ENCODE peak calls at places on chromosome 11, in seven cellular contexts. G, M, O, Q, P, H and Z are unnamed samples.

GRCh38 chr11:132248585-132248984 is 878.2 kb downstream of the NTM start:
- DNase-seq in G (no peak), M (no peak), O (no peak), Q (no peak), P (no peak), H (no peak), Z (no peak)

GRCh38 chr11:101010899-101011298 is 118.7 kb downstream of the PGR start:
- DNase-seq in G (no peak), M (no peak), O (no peak), Q (no peak), P (no peak), H (no peak), Z (no peak)

GRCh38 chr11:19552100-19552499 is 160.5 kb upstream of the NAV2 start:
- DNase-seq in G (no peak), M (no peak), O (no peak), Q (no peak), P (no peak), H (no peak), Z (no peak)

GRCh38 chr11:27166130-27166529 is 125.5 kb downstream of the BBOX1 start:
- DNase-seq in G (no peak), M (no peak), O (no peak), Q (peak), P (no peak), H (no peak), Z (no peak)

GRCh38 chr11:35247863-35248262 is 108.9 kb downstream of the CD44 start:
- DNase-seq in G (no peak), M (no peak), O (no peak), Q (no peak), P (no peak), H (no peak), Z (no peak)

GRCh38 chr11:120057595-120058581 is 80.0 kb downstream of the TRIM29 start:
- DNase-seq in G (no peak), M (no peak), O (no peak), Q (peak), P (no peak), H (no peak), Z (peak)

GRCh38 chr11:3160252-3161031 is 4.7 kb downstream of the OSBPL5 start:
- DNase-seq in G (no peak), M (no peak), O (peak), Q (peak), P (peak), H (no peak), Z (no peak)

GRCh38 chr11:57459112-57460016 is 964 bp upstream of the RTN4RL2 start:
- DNase-seq in G (no peak), M (peak), O (no peak), Q (no peak), P (peak), H (no peak), Z (no peak)

GRCh38 chr11:127994736-127995135 is 592.6 kb downstream of the ETS1 start:
- DNase-seq in G (no peak), M (no peak), O (no peak), Q (peak), P (no peak), H (no peak), Z (no peak)

GRCh38 chr11:69828276-69828970 is 9.2 kb upstream of the FGF3 start:
- DNase-seq in G (no peak), M (no peak), O (no peak), Q (no peak), P (no peak), H (no peak), Z (no peak)

GRCh38 chr11:36426226-36426848 is 83.7 kb downstream of the TRAF6 start:
- DNase-seq in G (no peak), M (no peak), O (no peak), Q (peak), P (no peak), H (no peak), Z (no peak)

GRCh38 chr11:93585758-93586157 is 42.6 kb upstream of the SMCO4 start:
- DNase-seq in G (no peak), M (peak), O (no peak), Q (peak), P (peak), H (no peak), Z (no peak)

GRCh38 chr11:122748968-122749687 is 89.2 kb upstream of the CRTAM start:
- DNase-seq in G (peak), M (no peak), O (no peak), Q (peak), P (peak), H (peak), Z (no peak)